ENCODE peak calls at places on chromosomes 16 and 17, in eight cellular contexts. C, G, X, T, I, Q, B and K are unnamed samples.

GRCh38 chr16:48831081-48831722 is 221.2 kb upstream of the N4BP1 start:
- DNase-seq in C (no peak), G (no peak), X (peak; percentile 45), T (no peak), I (no peak), Q (no peak), B (peak; percentile 21), K (no peak)

GRCh38 chr17:47223007-47223406 is 13.9 kb downstream of the MYL4 start:
- DNase-seq in C (no peak), G (no peak), X (no peak), T (no peak), I (no peak), Q (no peak), B (no peak), K (no peak)

GRCh38 chr17:4939554-4939803 is 367 bp downstream of the SLC25A11 start:
- DNase-seq in C (no peak), G (no peak), X (peak; percentile 52), T (no peak), I (no peak), Q (no peak), B (peak; percentile 54), K (no peak)

GRCh38 chr17:67443931-67444597 is 67.0 kb downstream of the PITPNC1 start:
- DNase-seq in C (no peak), G (peak; percentile 61), X (no peak), T (no peak), I (no peak), Q (no peak), B (peak; percentile 8), K (no peak)

GRCh38 chr16:31475949-31476304 is 4.0 kb downstream of the TGFB1I1 start:
- DNase-seq in C (no peak), G (no peak), X (no peak), T (peak; percentile 50), I (no peak), Q (peak; percentile 45), B (peak; percentile 18), K (no peak)

GRCh38 chr17:71276071-71276470 is 844.7 kb upstream of the SOX9 start:
- DNase-seq in C (no peak), G (peak; percentile 41), X (no peak), T (no peak), I (no peak), Q (no peak), B (no peak), K (no peak)

GRCh38 chr16:2767140-2767731 is 9.8 kb downstream of the ELOB start:
- DNase-seq in C (no peak), G (no peak), X (no peak), T (no peak), I (no peak), Q (no peak), B (no peak), K (no peak)

GRCh38 chr16:66551788-66552287 is 538 bp upstream of the CKLF start:
- DNase-seq in C (no peak), G (no peak), X (no peak), T (no peak), I (no peak), Q (no peak), B (no peak), K (peak; percentile 38)

GRCh38 chr17:4948166-4948996 is at the start of gene PFN1:
- DNase-seq in C (peak; percentile 82), G (peak; percentile 95), X (peak; percentile 84), T (peak; percentile 92), I (peak; percentile 87), Q (peak; percentile 92), B (peak; percentile 82), K (peak; percentile 91)

GRCh38 chr16:52424591-52424990 is 122.4 kb downstream of the TOX3 start:
- DNase-seq in C (no peak), G (no peak), X (no peak), T (no peak), I (no peak), Q (no peak), B (no peak), K (no peak)

GRCh38 chr17:58995247-58995940 is 111.3 kb downstream of the TRIM37 start:
- DNase-seq in C (no peak), G (peak; percentile 17), X (no peak), T (no peak), I (no peak), Q (no peak), B (no peak), K (no peak)

GRCh38 chr17:34755981-34756669 is 176.7 kb downstream of the TMEM132E start:
- DNase-seq in C (no peak), G (no peak), X (no peak), T (no peak), I (no peak), Q (no peak), B (peak; percentile 54), K (no peak)

GRCh38 chr17:61805399-61805798 is 57.9 kb downstream of the BRIP1 start:
- DNase-seq in C (no peak), G (peak; percentile 47), X (no peak), T (no peak), I (no peak), Q (no peak), B (no peak), K (no peak)

GRCh38 chr16:15607700-15608396 is 35.1 kb downstream of the MARF1 start:
- DNase-seq in C (no peak), G (peak; percentile 77), X (no peak), T (no peak), I (no peak), Q (no peak), B (no peak), K (no peak)

GRCh38 chr16:60295451-60295850 is 1561.3 kb upstream of the GOT2 start:
- DNase-seq in C (no peak), G (no peak), X (no peak), T (no peak), I (no peak), Q (no peak), B (no peak), K (no peak)

GRCh38 chr17:80259642-80260535 is 763 bp upstream of the RNF213 start:
- DNase-seq in C (no peak), G (peak; percentile 74), X (peak; percentile 63), T (peak; percentile 63), I (peak; percentile 63), Q (peak; percentile 66), B (peak; percentile 85), K (peak; percentile 94)

GRCh38 chr17:1200440-1200839 is 20.7 kb upstream of the ABR start:
- DNase-seq in C (no peak), G (no peak), X (no peak), T (no peak), I (no peak), Q (no peak), B (no peak), K (no peak)

GRCh38 chr16:72722552-72722951 is 325.4 kb downstream of the ZFHX3 start:
- DNase-seq in C (no peak), G (no peak), X (peak; percentile 40), T (no peak), I (no peak), Q (no peak), B (no peak), K (no peak)

GRCh38 chr17:81977211-81978091 is at the start of gene ASPSCR1:
- DNase-seq in C (peak; percentile 52), G (peak; percentile 90), X (peak; percentile 94), T (peak; percentile 89), I (peak; percentile 88), Q (peak; percentile 94), B (peak; percentile 95), K (peak; percentile 96)

GRCh38 chr16:72244853-72245252 is 72.9 kb upstream of the PMFBP1 start:
- DNase-seq in C (no peak), G (no peak), X (no peak), T (no peak), I (no peak), Q (no peak), B (no peak), K (no peak)

GRCh38 chr16:66475232-66475631 is 48.1 kb downstream of the BEAN1 start:
- DNase-seq in C (no peak), G (no peak), X (no peak), T (no peak), I (no peak), Q (no peak), B (no peak), K (no peak)

DNA sequence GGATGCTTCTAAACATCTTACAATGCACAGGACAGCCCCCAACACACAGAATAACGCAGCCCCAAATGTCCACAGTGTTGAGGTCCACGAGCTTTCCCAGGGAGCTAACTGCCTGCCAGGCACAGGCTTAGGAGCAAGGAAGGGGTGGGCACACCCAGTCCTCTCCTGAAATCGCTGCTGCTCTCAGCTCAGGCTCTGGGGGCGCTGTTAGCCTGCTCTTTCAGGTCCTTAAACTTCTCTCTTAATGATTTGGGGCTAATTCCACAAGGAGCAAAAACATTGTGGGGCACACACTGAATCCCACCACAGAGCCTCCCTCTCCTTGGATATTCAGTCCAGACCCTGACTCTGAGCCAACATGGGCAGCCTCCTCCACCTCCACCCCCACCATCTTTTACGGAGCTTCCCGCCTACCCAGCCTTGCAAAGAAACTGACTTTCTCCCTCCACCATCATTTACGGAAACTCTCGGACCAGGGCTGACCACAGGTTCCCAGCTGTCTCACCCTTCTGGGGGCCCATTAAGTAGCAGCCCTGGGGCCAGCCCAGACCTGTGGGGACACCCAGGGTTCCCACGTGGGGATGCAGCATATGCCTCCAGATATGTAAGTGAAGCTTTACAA is 1.1 kb downstream of the CD300H start:
- DNase-seq in C (no peak), G (no peak), X (peak; percentile 73), T (no peak), I (no peak), Q (peak; percentile 28), B (peak; percentile 59), K (peak; percentile 66)
- TF ChIP-seq CTCF in C (no peak), G (peak; percentile 37), X (peak; percentile 50), T (peak; percentile 25), I (no peak), Q (peak; percentile 31), B (peak; percentile 62), K (peak; percentile 53)

DNA sequence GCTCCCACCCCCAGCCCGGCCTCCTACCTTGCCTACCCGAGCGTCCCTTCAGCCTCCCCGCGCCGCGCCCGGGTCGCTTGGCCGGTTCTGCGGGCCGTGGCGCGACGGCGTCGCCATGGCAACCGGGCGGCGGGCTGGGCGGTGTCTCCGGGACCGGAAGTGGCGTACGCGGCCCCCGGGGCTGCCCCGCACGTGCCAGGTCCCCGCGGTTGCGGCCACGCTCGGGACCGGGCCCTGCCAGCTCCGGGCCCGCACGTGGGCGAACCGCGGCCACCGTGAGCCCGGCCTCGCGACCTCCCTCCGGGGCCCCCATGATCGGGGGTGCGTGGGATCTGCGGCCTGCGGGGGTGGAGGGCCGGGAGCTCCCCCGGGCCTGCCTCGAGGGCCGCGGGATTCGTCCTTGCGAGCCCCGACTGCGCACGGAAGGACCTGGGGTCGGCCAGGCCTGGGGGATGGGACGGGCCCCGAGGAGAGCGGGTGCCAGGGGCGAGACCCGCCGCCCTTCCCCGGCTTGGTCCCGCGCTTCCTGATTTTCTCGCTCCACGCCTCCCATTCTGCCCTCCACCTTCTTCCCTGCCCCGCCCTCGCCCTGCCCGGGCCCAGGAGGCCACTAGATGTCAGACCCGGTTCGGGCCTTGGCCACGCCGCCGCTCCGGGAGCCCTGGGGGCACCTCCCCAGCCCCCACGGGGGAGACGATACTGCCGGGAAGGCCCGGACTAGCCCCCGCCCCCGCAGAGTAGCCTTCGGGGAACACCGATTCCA is at the start of gene CYB561:
- DNase-seq in C (no peak), G (peak; percentile 35), X (peak; percentile 79), T (peak; percentile 80), I (peak; percentile 45), Q (peak; percentile 90), B (peak; percentile 82), K (peak; percentile 93)
- TF ChIP-seq CTCF in C (no peak), G (peak; percentile 9), X (peak; percentile 37), T (peak; percentile 4), I (peak; percentile 7), Q (no peak), B (no peak), K (peak; percentile 11)

GRCh38 chr17:16584273-16584995 is 15.4 kb upstream of the ZNF287 start:
- DNase-seq in C (peak; percentile 64), G (peak; percentile 85), X (peak; percentile 95), T (peak; percentile 91), I (peak; percentile 87), Q (peak; percentile 94), B (peak; percentile 90), K (peak; percentile 92)
- TF ChIP-seq CTCF in C (peak; percentile 83), G (peak; percentile 95), X (peak; percentile 84), T (peak; percentile 83), I (peak; percentile 77), Q (peak; percentile 79), B (peak; percentile 87), K (peak; percentile 80)

GRCh38 chr16:84957792-84958191 is 53.5 kb downstream of the ZDHHC7 start:
- DNase-seq in C (no peak), G (no peak), X (no peak), T (no peak), I (no peak), Q (no peak), B (no peak), K (no peak)
- TF ChIP-seq CTCF in C (no peak), G (no peak), X (no peak), T (no peak), I (no peak), Q (no peak), B (no peak), K (no peak)